ENCODE peak calls at places on chromosomes 3 and 15, in five cellular contexts. One of them, this sample, is unnamed.

GRCh38 chr15:66595937-66596545 is 30.2 kb upstream of the LCTL start:
- DNase-seq in stimulated activated effector memory CD8-positive, alpha-beta T cell treated with anti-CD3 and anti-CD28 coated beads, Interleukin-12 subunit alpha, Interleukin-12 subunit beta, amount 100 ng/mL, for 72 hours: no peak
- DNase-seq in fibroblast of the aortic adventitia: no peak
- DNase-seq in iris pigment epithelial cell: no peak
- DNase-seq in CD8-positive, alpha-beta T cell: no peak
- DNase-seq in this sample: no peak

GRCh38 chr3:178950676-178951075 is 120.9 kb downstream of the ZMAT3 start:
- DNase-seq in stimulated activated effector memory CD8-positive, alpha-beta T cell treated with anti-CD3 and anti-CD28 coated beads, Interleukin-12 subunit alpha, Interleukin-12 subunit beta, amount 100 ng/mL, for 72 hours: no peak
- DNase-seq in fibroblast of the aortic adventitia: no peak
- DNase-seq in iris pigment epithelial cell: peak; percentile 59
- DNase-seq in CD8-positive, alpha-beta T cell: no peak
- DNase-seq in this sample: no peak

GRCh38 chr15:90037961-90038633 is 37.0 kb downstream of the ZNF710 start:
- DNase-seq in stimulated activated effector memory CD8-positive, alpha-beta T cell treated with anti-CD3 and anti-CD28 coated beads, Interleukin-12 subunit alpha, Interleukin-12 subunit beta, amount 100 ng/mL, for 72 hours: no peak
- DNase-seq in fibroblast of the aortic adventitia: peak; percentile 50
- DNase-seq in iris pigment epithelial cell: peak; percentile 63
- DNase-seq in CD8-positive, alpha-beta T cell: no peak
- DNase-seq in this sample: no peak

GRCh38 chr15:63089260-63090043 is 32.2 kb upstream of the LACTB start:
- DNase-seq in stimulated activated effector memory CD8-positive, alpha-beta T cell treated with anti-CD3 and anti-CD28 coated beads, Interleukin-12 subunit alpha, Interleukin-12 subunit beta, amount 100 ng/mL, for 72 hours: no peak
- DNase-seq in fibroblast of the aortic adventitia: peak; percentile 91
- DNase-seq in iris pigment epithelial cell: peak; percentile 87
- DNase-seq in CD8-positive, alpha-beta T cell: no peak
- DNase-seq in this sample: no peak

GRCh38 chr15:39242345-39242744 is 338.5 kb upstream of the THBS1 start:
- DNase-seq in stimulated activated effector memory CD8-positive, alpha-beta T cell treated with anti-CD3 and anti-CD28 coated beads, Interleukin-12 subunit alpha, Interleukin-12 subunit beta, amount 100 ng/mL, for 72 hours: no peak
- DNase-seq in fibroblast of the aortic adventitia: peak; percentile 87
- DNase-seq in iris pigment epithelial cell: peak; percentile 33
- DNase-seq in CD8-positive, alpha-beta T cell: no peak
- DNase-seq in this sample: no peak

GRCh38 chr3:81846988-81847387 is 85.5 kb upstream of the GBE1 start:
- DNase-seq in stimulated activated effector memory CD8-positive, alpha-beta T cell treated with anti-CD3 and anti-CD28 coated beads, Interleukin-12 subunit alpha, Interleukin-12 subunit beta, amount 100 ng/mL, for 72 hours: no peak
- DNase-seq in fibroblast of the aortic adventitia: no peak
- DNase-seq in iris pigment epithelial cell: no peak
- DNase-seq in CD8-positive, alpha-beta T cell: no peak
- DNase-seq in this sample: no peak

GRCh38 chr3:23712656-23713559 is 92.8 kb upstream of the UBE2E1 start:
- DNase-seq in stimulated activated effector memory CD8-positive, alpha-beta T cell treated with anti-CD3 and anti-CD28 coated beads, Interleukin-12 subunit alpha, Interleukin-12 subunit beta, amount 100 ng/mL, for 72 hours: no peak
- DNase-seq in fibroblast of the aortic adventitia: peak; percentile 90
- DNase-seq in iris pigment epithelial cell: peak; percentile 79
- DNase-seq in CD8-positive, alpha-beta T cell: no peak
- DNase-seq in this sample: no peak

GRCh38 chr3:71189480-71189879 is 394.0 kb downstream of the FOXP1 start:
- DNase-seq in stimulated activated effector memory CD8-positive, alpha-beta T cell treated with anti-CD3 and anti-CD28 coated beads, Interleukin-12 subunit alpha, Interleukin-12 subunit beta, amount 100 ng/mL, for 72 hours: no peak
- DNase-seq in fibroblast of the aortic adventitia: no peak
- DNase-seq in iris pigment epithelial cell: peak; percentile 58
- DNase-seq in CD8-positive, alpha-beta T cell: no peak
- DNase-seq in this sample: no peak

GRCh38 chr3:37861540-37862051 is at the start of gene CTDSPL:
- DNase-seq in stimulated activated effector memory CD8-positive, alpha-beta T cell treated with anti-CD3 and anti-CD28 coated beads, Interleukin-12 subunit alpha, Interleukin-12 subunit beta, amount 100 ng/mL, for 72 hours: no peak
- DNase-seq in fibroblast of the aortic adventitia: peak; percentile 48
- DNase-seq in iris pigment epithelial cell: peak; percentile 43
- DNase-seq in CD8-positive, alpha-beta T cell: peak; percentile 16
- DNase-seq in this sample: no peak

GRCh38 chr3:127822166-127822835 is at the start of gene MGLL:
- DNase-seq in stimulated activated effector memory CD8-positive, alpha-beta T cell treated with anti-CD3 and anti-CD28 coated beads, Interleukin-12 subunit alpha, Interleukin-12 subunit beta, amount 100 ng/mL, for 72 hours: no peak
- DNase-seq in fibroblast of the aortic adventitia: peak; percentile 45
- DNase-seq in iris pigment epithelial cell: peak; percentile 52
- DNase-seq in CD8-positive, alpha-beta T cell: no peak
- DNase-seq in this sample: no peak

GRCh38 chr3:127674099-127674792 is 1.5 kb downstream of the ABTB1 start:
- DNase-seq in stimulated activated effector memory CD8-positive, alpha-beta T cell treated with anti-CD3 and anti-CD28 coated beads, Interleukin-12 subunit alpha, Interleukin-12 subunit beta, amount 100 ng/mL, for 72 hours: no peak
- DNase-seq in fibroblast of the aortic adventitia: no peak
- DNase-seq in iris pigment epithelial cell: no peak
- DNase-seq in CD8-positive, alpha-beta T cell: no peak
- DNase-seq in this sample: peak; percentile 52

GRCh38 chr15:35705885-35706590 is 160.1 kb upstream of the DPH6 start:
- DNase-seq in stimulated activated effector memory CD8-positive, alpha-beta T cell treated with anti-CD3 and anti-CD28 coated beads, Interleukin-12 subunit alpha, Interleukin-12 subunit beta, amount 100 ng/mL, for 72 hours: no peak
- DNase-seq in fibroblast of the aortic adventitia: peak; percentile 51
- DNase-seq in iris pigment epithelial cell: peak; percentile 41
- DNase-seq in CD8-positive, alpha-beta T cell: no peak
- DNase-seq in this sample: no peak

GRCh38 chr15:91122296-91122695 is 22.2 kb downstream of the SV2B start:
- DNase-seq in stimulated activated effector memory CD8-positive, alpha-beta T cell treated with anti-CD3 and anti-CD28 coated beads, Interleukin-12 subunit alpha, Interleukin-12 subunit beta, amount 100 ng/mL, for 72 hours: no peak
- DNase-seq in fibroblast of the aortic adventitia: no peak
- DNase-seq in iris pigment epithelial cell: no peak
- DNase-seq in CD8-positive, alpha-beta T cell: no peak
- DNase-seq in this sample: no peak

GRCh38 chr3:108088697-108089096 is 2.1 kb downstream of the CD47 start:
- DNase-seq in stimulated activated effector memory CD8-positive, alpha-beta T cell treated with anti-CD3 and anti-CD28 coated beads, Interleukin-12 subunit alpha, Interleukin-12 subunit beta, amount 100 ng/mL, for 72 hours: no peak
- DNase-seq in fibroblast of the aortic adventitia: peak; percentile 34
- DNase-seq in iris pigment epithelial cell: no peak
- DNase-seq in CD8-positive, alpha-beta T cell: no peak
- DNase-seq in this sample: no peak

GRCh38 chr3:184351511-184352148 is 9.8 kb downstream of the CLCN2 start:
- DNase-seq in stimulated activated effector memory CD8-positive, alpha-beta T cell treated with anti-CD3 and anti-CD28 coated beads, Interleukin-12 subunit alpha, Interleukin-12 subunit beta, amount 100 ng/mL, for 72 hours: no peak
- DNase-seq in fibroblast of the aortic adventitia: no peak
- DNase-seq in iris pigment epithelial cell: no peak
- DNase-seq in CD8-positive, alpha-beta T cell: no peak
- DNase-seq in this sample: no peak

GRCh38 chr3:140092883-140093536 is 158.0 kb downstream of the CLSTN2 start:
- DNase-seq in stimulated activated effector memory CD8-positive, alpha-beta T cell treated with anti-CD3 and anti-CD28 coated beads, Interleukin-12 subunit alpha, Interleukin-12 subunit beta, amount 100 ng/mL, for 72 hours: no peak
- DNase-seq in fibroblast of the aortic adventitia: no peak
- DNase-seq in iris pigment epithelial cell: no peak
- DNase-seq in CD8-positive, alpha-beta T cell: no peak
- DNase-seq in this sample: no peak

GRCh38 chr15:79015416-79015815 is 70.6 kb upstream of the CTSH start:
- DNase-seq in stimulated activated effector memory CD8-positive, alpha-beta T cell treated with anti-CD3 and anti-CD28 coated beads, Interleukin-12 subunit alpha, Interleukin-12 subunit beta, amount 100 ng/mL, for 72 hours: no peak
- DNase-seq in fibroblast of the aortic adventitia: no peak
- DNase-seq in iris pigment epithelial cell: no peak
- DNase-seq in CD8-positive, alpha-beta T cell: no peak
- DNase-seq in this sample: no peak

GRCh38 chr15:36161781-36162212 is 417.6 kb upstream of the CDIN1 start:
- DNase-seq in stimulated activated effector memory CD8-positive, alpha-beta T cell treated with anti-CD3 and anti-CD28 coated beads, Interleukin-12 subunit alpha, Interleukin-12 subunit beta, amount 100 ng/mL, for 72 hours: no peak
- DNase-seq in fibroblast of the aortic adventitia: peak; percentile 76
- DNase-seq in iris pigment epithelial cell: peak; percentile 89
- DNase-seq in CD8-positive, alpha-beta T cell: no peak
- DNase-seq in this sample: no peak

GRCh38 chr3:193552911-193553310 is 1.8 kb downstream of the ATP13A4 start:
- DNase-seq in stimulated activated effector memory CD8-positive, alpha-beta T cell treated with anti-CD3 and anti-CD28 coated beads, Interleukin-12 subunit alpha, Interleukin-12 subunit beta, amount 100 ng/mL, for 72 hours: no peak
- DNase-seq in fibroblast of the aortic adventitia: no peak
- DNase-seq in iris pigment epithelial cell: no peak
- DNase-seq in CD8-positive, alpha-beta T cell: no peak
- DNase-seq in this sample: no peak

GRCh38 chr15:73620078-73620477 is 13.1 kb downstream of the NPTN start:
- DNase-seq in stimulated activated effector memory CD8-positive, alpha-beta T cell treated with anti-CD3 and anti-CD28 coated beads, Interleukin-12 subunit alpha, Interleukin-12 subunit beta, amount 100 ng/mL, for 72 hours: no peak
- DNase-seq in fibroblast of the aortic adventitia: no peak
- DNase-seq in iris pigment epithelial cell: no peak
- DNase-seq in CD8-positive, alpha-beta T cell: no peak
- DNase-seq in this sample: no peak

GRCh38 chr15:80210612-80211554 is 41.1 kb downstream of the CTXND1 start:
- DNase-seq in stimulated activated effector memory CD8-positive, alpha-beta T cell treated with anti-CD3 and anti-CD28 coated beads, Interleukin-12 subunit alpha, Interleukin-12 subunit beta, amount 100 ng/mL, for 72 hours: no peak
- DNase-seq in fibroblast of the aortic adventitia: no peak
- DNase-seq in iris pigment epithelial cell: no peak
- DNase-seq in CD8-positive, alpha-beta T cell: no peak
- DNase-seq in this sample: no peak

GRCh38 chr15:91118796-91119590 is 18.9 kb downstream of the SV2B start:
- DNase-seq in stimulated activated effector memory CD8-positive, alpha-beta T cell treated with anti-CD3 and anti-CD28 coated beads, Interleukin-12 subunit alpha, Interleukin-12 subunit beta, amount 100 ng/mL, for 72 hours: no peak
- DNase-seq in fibroblast of the aortic adventitia: no peak
- DNase-seq in iris pigment epithelial cell: no peak
- DNase-seq in CD8-positive, alpha-beta T cell: no peak
- DNase-seq in this sample: peak; percentile 2

GRCh38 chr3:127320529-127321121 is 32.8 kb upstream of the PRR20G start:
- DNase-seq in stimulated activated effector memory CD8-positive, alpha-beta T cell treated with anti-CD3 and anti-CD28 coated beads, Interleukin-12 subunit alpha, Interleukin-12 subunit beta, amount 100 ng/mL, for 72 hours: no peak
- DNase-seq in fibroblast of the aortic adventitia: no peak
- DNase-seq in iris pigment epithelial cell: no peak
- DNase-seq in CD8-positive, alpha-beta T cell: no peak
- DNase-seq in this sample: no peak

GRCh38 chr3:83216919-83217594 is 1455.6 kb upstream of the GBE1 start:
- DNase-seq in stimulated activated effector memory CD8-positive, alpha-beta T cell treated with anti-CD3 and anti-CD28 coated beads, Interleukin-12 subunit alpha, Interleukin-12 subunit beta, amount 100 ng/mL, for 72 hours: no peak
- DNase-seq in fibroblast of the aortic adventitia: no peak
- DNase-seq in iris pigment epithelial cell: no peak
- DNase-seq in CD8-positive, alpha-beta T cell: no peak
- DNase-seq in this sample: no peak

GRCh38 chr3:13824521-13825316 is 55.2 kb downstream of the WNT7A start:
- DNase-seq in stimulated activated effector memory CD8-positive, alpha-beta T cell treated with anti-CD3 and anti-CD28 coated beads, Interleukin-12 subunit alpha, Interleukin-12 subunit beta, amount 100 ng/mL, for 72 hours: no peak
- DNase-seq in fibroblast of the aortic adventitia: no peak
- DNase-seq in iris pigment epithelial cell: no peak
- DNase-seq in CD8-positive, alpha-beta T cell: no peak
- DNase-seq in this sample: no peak

GRCh38 chr15:35209838-35210237 is 124.7 kb upstream of the NANOGP8 start:
- DNase-seq in stimulated activated effector memory CD8-positive, alpha-beta T cell treated with anti-CD3 and anti-CD28 coated beads, Interleukin-12 subunit alpha, Interleukin-12 subunit beta, amount 100 ng/mL, for 72 hours: no peak
- DNase-seq in fibroblast of the aortic adventitia: no peak
- DNase-seq in iris pigment epithelial cell: peak; percentile 8
- DNase-seq in CD8-positive, alpha-beta T cell: no peak
- DNase-seq in this sample: no peak

GRCh38 chr3:21041621-21042020 is 709.4 kb downstream of the ZNF385D start:
- DNase-seq in stimulated activated effector memory CD8-positive, alpha-beta T cell treated with anti-CD3 and anti-CD28 coated beads, Interleukin-12 subunit alpha, Interleukin-12 subunit beta, amount 100 ng/mL, for 72 hours: no peak
- DNase-seq in fibroblast of the aortic adventitia: peak; percentile 75
- DNase-seq in iris pigment epithelial cell: no peak
- DNase-seq in CD8-positive, alpha-beta T cell: no peak
- DNase-seq in this sample: no peak

GRCh38 chr15:51080286-51080685 is 14.4 kb downstream of the TNFAIP8L3 start:
- DNase-seq in stimulated activated effector memory CD8-positive, alpha-beta T cell treated with anti-CD3 and anti-CD28 coated beads, Interleukin-12 subunit alpha, Interleukin-12 subunit beta, amount 100 ng/mL, for 72 hours: no peak
- DNase-seq in fibroblast of the aortic adventitia: no peak
- DNase-seq in iris pigment epithelial cell: no peak
- DNase-seq in CD8-positive, alpha-beta T cell: no peak
- DNase-seq in this sample: no peak

GRCh38 chr3:158702815-158703481 is 29.3 kb downstream of the RARRES1 start:
- DNase-seq in stimulated activated effector memory CD8-positive, alpha-beta T cell treated with anti-CD3 and anti-CD28 coated beads, Interleukin-12 subunit alpha, Interleukin-12 subunit beta, amount 100 ng/mL, for 72 hours: no peak
- DNase-seq in fibroblast of the aortic adventitia: peak; percentile 84
- DNase-seq in iris pigment epithelial cell: peak; percentile 79
- DNase-seq in CD8-positive, alpha-beta T cell: no peak
- DNase-seq in this sample: no peak

GRCh38 chr3:72446406-72447058 is 401.7 kb downstream of the SHQ1 start:
- DNase-seq in stimulated activated effector memory CD8-positive, alpha-beta T cell treated with anti-CD3 and anti-CD28 coated beads, Interleukin-12 subunit alpha, Interleukin-12 subunit beta, amount 100 ng/mL, for 72 hours: no peak
- DNase-seq in fibroblast of the aortic adventitia: peak; percentile 39
- DNase-seq in iris pigment epithelial cell: peak; percentile 30
- DNase-seq in CD8-positive, alpha-beta T cell: peak; percentile 25
- DNase-seq in this sample: peak; percentile 82

GRCh38 chr3:123880998-123881561 is 3.1 kb downstream of the MYLK start:
- DNase-seq in stimulated activated effector memory CD8-positive, alpha-beta T cell treated with anti-CD3 and anti-CD28 coated beads, Interleukin-12 subunit alpha, Interleukin-12 subunit beta, amount 100 ng/mL, for 72 hours: no peak
- DNase-seq in fibroblast of the aortic adventitia: peak; percentile 65
- DNase-seq in iris pigment epithelial cell: peak; percentile 60
- DNase-seq in CD8-positive, alpha-beta T cell: no peak
- DNase-seq in this sample: no peak

GRCh38 chr15:70212963-70213315 is 115.2 kb upstream of the TLE3 start:
- DNase-seq in stimulated activated effector memory CD8-positive, alpha-beta T cell treated with anti-CD3 and anti-CD28 coated beads, Interleukin-12 subunit alpha, Interleukin-12 subunit beta, amount 100 ng/mL, for 72 hours: no peak
- DNase-seq in fibroblast of the aortic adventitia: no peak
- DNase-seq in iris pigment epithelial cell: no peak
- DNase-seq in CD8-positive, alpha-beta T cell: no peak
- DNase-seq in this sample: no peak

GRCh38 chr3:81268526-81268925 is 492.9 kb downstream of the GBE1 start:
- DNase-seq in stimulated activated effector memory CD8-positive, alpha-beta T cell treated with anti-CD3 and anti-CD28 coated beads, Interleukin-12 subunit alpha, Interleukin-12 subunit beta, amount 100 ng/mL, for 72 hours: no peak
- DNase-seq in fibroblast of the aortic adventitia: no peak
- DNase-seq in iris pigment epithelial cell: no peak
- DNase-seq in CD8-positive, alpha-beta T cell: no peak
- DNase-seq in this sample: no peak

This sample was measured in activated CD8-positive, alpha-beta memory T cell treated with anti-CD3 and anti-CD28 coated beads, Interleukin-2, amount 50 U/mL, for 48 hours.